ENCODE peak calls at places on chromosome 12, in ten cellular contexts. V is neural crest cell; Y is activated CD4-positive, alpha-beta T cell treated with anti-CD3 and anti-CD28 coated beads, Interleukin-2, amount 50 U/mL, for 1 hour; I is AG10803; P is A172; G is stimulated activated CD4-positive, alpha-beta T cell treated with anti-CD3 and anti-CD28 coated beads, Interleukin-1b, Interleukin-23, amount 100 ng/mL, for 24 hours; O is retinal pigment epithelial cell; X is HT1080; C is A673; K is LoVo. L is an unnamed sample.

GRCh38 chr12:1220127-1221092 is 229.4 kb downstream of the ERC1 start:
- DNase-seq in Y (no peak), C (no peak), O (no peak), P (no peak), G (no peak), K (peak), X (no peak), I (no peak), V (no peak), L (no peak)

GRCh38 chr12:132776816-132777568 is 15.4 kb upstream of the ANKLE2 start:
- DNase-seq in G (no peak), Y (no peak), I (no peak), C (no peak), O (no peak), V (no peak), P (no peak), K (no peak), X (no peak), L (no peak)

GRCh38 chr12:64826234-64826633 is 1.8 kb downstream of the TBC1D30 start:
- DNase-seq in I (peak), G (peak), Y (peak), O (no peak), X (peak), V (peak), P (peak), K (no peak), C (peak), L (peak)

GRCh38 chr12:116881325-116881866 is at the start of gene HRK:
- DNase-seq in G (no peak), V (no peak), P (no peak), C (peak), I (no peak), O (no peak), K (peak), X (no peak), Y (no peak), L (no peak)

GRCh38 chr12:123094349-123095073 is 56.4 kb downstream of the PITPNM2 start:
- DNase-seq in I (peak), G (no peak), C (no peak), Y (no peak), V (no peak), K (peak), O (no peak), X (peak), P (peak), L (no peak)

GRCh38 chr12:48189331-48190125 is 6.1 kb downstream of the CCDC184 start:
- DNase-seq in Y (peak), K (peak), I (peak), O (no peak), X (peak), P (peak), C (peak), G (peak), V (peak), L (no peak)

GRCh38 chr12:115794659-115795081 is 482.8 kb downstream of the MED13L start:
- DNase-seq in V (no peak), O (no peak), X (no peak), K (peak), C (no peak), G (no peak), P (no peak), I (no peak), Y (no peak), L (no peak)

GRCh38 chr12:19886805-19887105 is 447.5 kb downstream of the AEBP2 start:
- DNase-seq in C (no peak), P (no peak), G (no peak), O (no peak), Y (no peak), K (peak), V (no peak), I (no peak), X (no peak), L (no peak)

GRCh38 chr12:6376079-6376941 is 947 bp upstream of the SCNN1A start:
- DNase-seq in X (peak), O (peak), G (no peak), C (no peak), I (peak), V (no peak), P (peak), K (peak), Y (no peak), L (no peak)

GRCh38 chr12:131134523-131135310 is 181.0 kb downstream of the ADGRD1 start:
- DNase-seq in I (no peak), X (no peak), V (no peak), K (no peak), G (no peak), P (no peak), O (no peak), Y (no peak), C (no peak), L (no peak)

GRCh38 chr12:103729499-103729898 is 111.5 kb downstream of the NT5DC3 start:
- DNase-seq in I (no peak), K (no peak), G (no peak), X (no peak), V (no peak), C (no peak), O (no peak), Y (no peak), P (no peak), L (no peak)

GRCh38 chr12:93177208-93178153 is 200.2 kb upstream of the NUDT4 start:
- DNase-seq in K (no peak), C (no peak), G (no peak), X (no peak), I (no peak), Y (no peak), P (peak), V (no peak), O (no peak), L (no peak)

GRCh38 chr12:114013601-114014345 is 47.6 kb upstream of the RBM19 start:
- DNase-seq in I (peak), O (no peak), V (no peak), G (no peak), P (peak), C (peak), X (peak), K (no peak), Y (no peak), L (no peak)

GRCh38 chr12:32868885-32869284 is 27.7 kb downstream of the PKP2 start:
- DNase-seq in V (no peak), G (no peak), Y (no peak), P (peak), K (no peak), C (no peak), X (no peak), I (no peak), O (no peak), L (no peak)

L was measured in GM06990.